ENCODE peak calls at places on chromosome 6, in five cellular contexts. O is SHP77, L is hippocampal formation, X is RWPE1, C is HTR-8/SVneo. Z is an unnamed sample.

GRCh38 chr6:30206152-30206551 is 7.1 kb downstream of the TRIM26 start:
- DNase-seq in L (no peak), X (no peak), C (no peak), O (no peak), Z (no peak)

GRCh38 chr6:170025341-170026271 is 265.3 kb downstream of the DLL1 start:
- DNase-seq in C (no peak), L (no peak), X (no peak), O (peak), Z (no peak)

GRCh38 chr6:16420715-16421461 is 182.5 kb downstream of the GMPR start:
- DNase-seq in L (no peak), O (no peak), X (no peak), C (no peak), Z (no peak)

GRCh38 chr6:100472674-100473073 is 8.0 kb upstream of the SIM1 start:
- DNase-seq in L (no peak), O (peak), C (no peak), X (no peak), Z (peak)

GRCh38 chr6:13934721-13935120 is 10.0 kb downstream of the RNF182 start:
- DNase-seq in X (no peak), C (no peak), L (no peak), O (no peak), Z (no peak)

GRCh38 chr6:169933839-169934698 is 182.6 kb downstream of the ERMARD start:
- DNase-seq in O (peak), L (no peak), C (no peak), X (peak), Z (peak)

GRCh38 chr6:106895703-106896040 is 78.9 kb downstream of the CD24 start:
- DNase-seq in C (no peak), O (no peak), X (no peak), L (no peak), Z (no peak)

GRCh38 chr6:118317581-118318563 is 230.2 kb upstream of the PLN start:
- DNase-seq in C (no peak), X (no peak), L (no peak), O (no peak), Z (no peak)

GRCh38 chr6:19472850-19473249 is 364.3 kb upstream of the ID4 start:
- DNase-seq in L (no peak), X (no peak), C (no peak), O (no peak), Z (peak)

GRCh38 chr6:47165918-47166317 is 123.8 kb upstream of the ADGRF1 start:
- DNase-seq in L (no peak), C (no peak), X (no peak), O (no peak), Z (no peak)

GRCh38 chr6:140970485-140970884 is 1162.2 kb upstream of the GJE1 start:
- DNase-seq in X (no peak), C (no peak), O (no peak), L (no peak), Z (no peak)

GRCh38 chr6:3918474-3918873 is 69.3 kb downstream of the FAM50B start:
- DNase-seq in C (no peak), L (no peak), X (no peak), O (no peak), Z (no peak)

GRCh38 chr6:49326337-49326736 is 136.7 kb downstream of the MMUT start:
- DNase-seq in L (no peak), C (peak), X (peak), O (no peak), Z (peak)

GRCh38 chr6:110748458-110748857 is 66.8 kb downstream of the CDK19 start:
- DNase-seq in C (no peak), X (no peak), L (no peak), O (no peak), Z (peak)

GRCh38 chr6:81693212-81693611 is 59.3 kb downstream of the TENT5A start:
- DNase-seq in X (no peak), O (no peak), C (no peak), L (no peak), Z (no peak)

GRCh38 chr6:160355001-160355400 is 6.8 kb downstream of the SLC22A3 start:
- DNase-seq in O (no peak), X (peak), C (no peak), L (no peak), Z (peak)

GRCh38 chr6:137217801-137218472 is 1.2 kb downstream of the IFNGR1 start:
- DNase-seq in C (no peak), X (no peak), O (peak), L (no peak), Z (peak)

GRCh38 chr6:67102743-67103142 is 1395.7 kb upstream of the EYS start:
- DNase-seq in L (no peak), X (no peak), O (no peak), C (no peak), Z (peak)

GRCh38 chr6:2021713-2022125 is 223.7 kb downstream of the GMDS start:
- DNase-seq in C (no peak), L (peak), X (peak), O (peak), Z (peak)

GRCh38 chr6:13669476-13669875 is 42.2 kb downstream of the RANBP9 start:
- DNase-seq in X (no peak), O (no peak), C (no peak), L (no peak), Z (no peak)

GRCh38 chr6:28747631-28748157 is 176.1 kb downstream of the TRIM27 start:
- DNase-seq in X (peak), C (no peak), L (no peak), O (peak), Z (peak)

GRCh38 chr6:41027799-41028617 is 11.0 kb downstream of the UNC5CL start:
- DNase-seq in L (peak), C (peak), X (peak), O (peak), Z (peak)

GRCh38 chr6:23890543-23891227 is 235.3 kb upstream of the NRSN1 start:
- DNase-seq in L (no peak), O (no peak), C (no peak), X (no peak), Z (peak)

GRCh38 chr6:158808918-158809678 is 10.1 kb downstream of the EZR start:
- DNase-seq in X (no peak), C (no peak), O (no peak), L (no peak), Z (no peak)

GRCh38 chr6:55601120-55601519 is 22.1 kb upstream of the HMGCLL1 start:
- DNase-seq in C (no peak), X (no peak), L (no peak), O (no peak), Z (no peak)

GRCh38 chr6:87944541-87944954 is 103.1 kb upstream of the SPACA1 start:
- DNase-seq in L (peak), X (peak), C (peak), O (peak), Z (peak)

GRCh38 chr6:166419268-166419667 is 36.5 kb upstream of the MPC1 start:
- DNase-seq in L (no peak), X (peak), O (no peak), C (no peak), Z (peak)

GRCh38 chr6:69069881-69070280 is 434.8 kb downstream of the ADGRB3 start:
- DNase-seq in C (no peak), L (no peak), O (no peak), X (no peak), Z (no peak)

GRCh38 chr6:33707771-33708170 is 3.7 kb downstream of the UQCC2 start:
- DNase-seq in O (no peak), X (no peak), L (no peak), C (no peak), Z (no peak)

GRCh38 chr6:30898750-30899360 is 9.2 kb upstream of the GTF2H4 start:
- DNase-seq in L (no peak), C (no peak), O (no peak), X (no peak), Z (no peak)

GRCh38 chr6:215335-216034 is 76.8 kb upstream of the DUSP22 start:
- DNase-seq in O (no peak), L (no peak), X (peak), C (no peak), Z (peak)

GRCh38 chr6:87155272-87155919 is at the start of gene ZNF292:
- DNase-seq in X (peak), O (peak), C (peak), L (peak), Z (peak)

GRCh38 chr6:138422861-138423260 is 18.8 kb downstream of the HEBP2 start:
- DNase-seq in C (no peak), L (no peak), O (no peak), X (no peak), Z (no peak)

GRCh38 chr6:33375143-33375649 is 16.4 kb upstream of the KIFC1 start:
- DNase-seq in L (peak), C (no peak), O (no peak), X (no peak), Z (peak)

GRCh38 chr6:32255212-32256153 is 31.6 kb upstream of the NOTCH4 start:
- DNase-seq in C (peak), L (peak), X (peak), O (no peak), Z (peak)

GRCh38 chr6:79762370-79762769 is 131.2 kb downstream of the SH3BGRL2 start:
- DNase-seq in O (no peak), L (no peak), C (peak), X (no peak), Z (peak)

GRCh38 chr6:136576821-136577220 is 26.6 kb upstream of the MAP7 start:
- DNase-seq in L (no peak), C (no peak), X (no peak), O (no peak), Z (no peak)

GRCh38 chr6:3825851-3826581 is 23.2 kb upstream of the FAM50B start:
- DNase-seq in X (peak), L (peak), C (peak), O (peak), Z (peak)

GRCh38 chr6:52130440-52130839 is 43.0 kb upstream of the PKHD1 start:
- DNase-seq in O (no peak), X (no peak), L (no peak), C (no peak), Z (peak)